ENCODE peak calls at places on chromosomes 12 and 14, in six cellular contexts. U is GM12891, Y is HepG2, T is GM12878, O is K562, E is H1. F is an unnamed sample.

GRCh38 chr12:116150452-116150851 is 127.0 kb downstream of the MED13L start:
- DNase-seq in U (no peak), Y (no peak), T (no peak), O (no peak), E (no peak), F (no peak)

GRCh38 chr12:131009595-131010270 is 56.0 kb downstream of the ADGRD1 start:
- DNase-seq in U (no peak), Y (no peak), T (no peak), O (no peak), E (no peak), F (no peak)

GRCh38 chr12:45008211-45008610 is 42.7 kb downstream of the DBX2 start:
- DNase-seq in U (no peak), Y (no peak), T (no peak), O (no peak), E (no peak), F (no peak)

GRCh38 chr12:120134307-120134980 is 17.9 kb upstream of the RAB35 start:
- DNase-seq in U (no peak), Y (no peak), T (no peak), O (no peak), E (no peak), F (no peak)

GRCh38 chr12:116336542-116337065 is 59.1 kb upstream of the MED13L start:
- DNase-seq in U (peak), Y (no peak), T (peak), O (peak), E (no peak), F (peak)

GRCh38 chr12:42735869-42736361 is 146.4 kb upstream of the PRICKLE1 start:
- DNase-seq in U (no peak), Y (no peak), T (no peak), O (no peak), E (no peak), F (no peak)

GRCh38 chr14:75401356-75401755 is 26.5 kb upstream of the JDP2 start:
- DNase-seq in U (no peak), Y (no peak), T (no peak), O (no peak), E (no peak), F (no peak)

GRCh38 chr12:41917827-41918445 is 226.7 kb downstream of the GXYLT1 start:
- DNase-seq in U (no peak), Y (no peak), T (no peak), O (no peak), E (no peak), F (no peak)

GRCh38 chr12:45419317-45419716 is 203.4 kb downstream of the ANO6 start:
- DNase-seq in U (no peak), Y (no peak), T (no peak), O (no peak), E (no peak), F (no peak)

GRCh38 chr12:54725233-54725843 is 77.2 kb upstream of the DCD start:
- DNase-seq in U (no peak), Y (peak), T (no peak), O (peak), E (no peak), F (no peak)

GRCh38 chr14:63167044-63167443 is 37.2 kb upstream of the RHOJ start:
- DNase-seq in U (no peak), Y (no peak), T (no peak), O (no peak), E (no peak), F (no peak)

GRCh38 chr14:98890556-98891340 is 381.2 kb downstream of the BCL11B start:
- DNase-seq in U (no peak), Y (no peak), T (no peak), O (no peak), E (no peak), F (no peak)

GRCh38 chr14:67240168-67240932 is 885 bp upstream of the PALS1 start:
- DNase-seq in U (no peak), Y (peak), T (no peak), O (peak), E (no peak), F (no peak)

GRCh38 chr12:131735863-131736806 is 25.2 kb downstream of the SFSWAP start:
- DNase-seq in U (no peak), Y (no peak), T (no peak), O (no peak), E (no peak), F (no peak)

GRCh38 chr12:12387521-12387920 is 30.6 kb downstream of the BORCS5 start:
- DNase-seq in U (no peak), Y (no peak), T (no peak), O (peak), E (no peak), F (no peak)

GRCh38 chr12:116303929-116304328 is 26.4 kb upstream of the MED13L start:
- DNase-seq in U (no peak), Y (no peak), T (no peak), O (no peak), E (no peak), F (no peak)

GRCh38 chr14:100868621-100869370 is 34.7 kb downstream of the RTL1 start:
- DNase-seq in U (no peak), Y (no peak), T (no peak), O (no peak), E (no peak), F (no peak)

GRCh38 chr12:121689430-121689829 is 20.0 kb upstream of the MORN3 start:
- DNase-seq in U (no peak), Y (no peak), T (no peak), O (no peak), E (no peak), F (no peak)

GRCh38 chr12:5003025-5003666 is 40.5 kb upstream of the KCNA5 start:
- DNase-seq in U (peak), Y (peak), T (no peak), O (peak), E (peak), F (peak)

GRCh38 chr12:100375023-100375737 is 18.3 kb downstream of the SLC17A8 start:
- DNase-seq in U (no peak), Y (no peak), T (no peak), O (no peak), E (no peak), F (no peak)

GRCh38 chr12:9329019-9329418 is 120.8 kb upstream of the PZP start:
- DNase-seq in U (no peak), Y (no peak), T (no peak), O (no peak), E (no peak), F (no peak)

GRCh38 chr14:61525293-61526011 is 169.9 kb upstream of the HIF1A start:
- DNase-seq in U (no peak), Y (no peak), T (peak), O (peak), E (no peak), F (no peak)

GRCh38 chr12:34295366-34296142 is 273.3 kb downstream of the ALG10 start:
- DNase-seq in U (no peak), Y (no peak), T (no peak), O (no peak), E (no peak), F (no peak)

GRCh38 chr12:32895688-32896437 is 714 bp downstream of the PKP2 start:
- DNase-seq in U (no peak), Y (peak), T (no peak), O (peak), E (no peak), F (no peak)

GRCh38 chr12:75635606-75636444 is 124.4 kb upstream of the KRR1 start:
- DNase-seq in U (no peak), Y (peak), T (no peak), O (peak), E (no peak), F (no peak)

GRCh38 chr14:52269100-52269499 is 1.6 kb downstream of the PTGDR start:
- DNase-seq in U (no peak), Y (no peak), T (no peak), O (no peak), E (no peak), F (no peak)
- TF ChIP-seq POLR2A in U (no peak), Y (no peak), T (no peak), O (no peak), E (no peak), F (no peak)

GRCh38 chr14:91164676-91165075 is 50.8 kb downstream of the DGLUCY start:
- DNase-seq in U (no peak), Y (no peak), T (no peak), O (no peak), E (no peak), F (no peak)
- TF ChIP-seq TAF1 in U (no peak), Y (no peak), T (no peak), O (no peak), E (no peak), F (no peak)

DNA sequence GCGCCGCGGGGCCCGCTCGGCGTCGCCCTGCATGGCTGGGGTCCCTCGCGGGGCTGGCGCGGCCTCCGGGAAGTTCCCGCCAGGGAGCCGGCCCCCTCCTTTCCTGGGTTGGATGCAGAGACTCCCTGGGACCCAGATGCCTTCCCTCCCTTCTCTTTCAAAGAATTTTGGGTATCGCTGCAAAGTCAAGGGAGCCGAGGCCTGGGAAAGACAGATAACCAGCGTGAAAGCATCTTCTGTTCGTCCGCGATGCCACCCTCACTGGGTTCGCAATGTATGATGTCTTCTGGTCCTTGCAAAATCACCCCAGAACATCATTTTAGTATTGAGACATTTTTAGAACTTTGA is 436 bp downstream of the IRAK3 start:
- DNase-seq in U (no peak), Y (no peak), T (no peak), O (no peak), E (no peak), F (no peak)
- TF ChIP-seq POLR2A in U (no peak), Y (no peak), T (no peak), O (no peak), E (no peak), F (no peak)

DNA sequence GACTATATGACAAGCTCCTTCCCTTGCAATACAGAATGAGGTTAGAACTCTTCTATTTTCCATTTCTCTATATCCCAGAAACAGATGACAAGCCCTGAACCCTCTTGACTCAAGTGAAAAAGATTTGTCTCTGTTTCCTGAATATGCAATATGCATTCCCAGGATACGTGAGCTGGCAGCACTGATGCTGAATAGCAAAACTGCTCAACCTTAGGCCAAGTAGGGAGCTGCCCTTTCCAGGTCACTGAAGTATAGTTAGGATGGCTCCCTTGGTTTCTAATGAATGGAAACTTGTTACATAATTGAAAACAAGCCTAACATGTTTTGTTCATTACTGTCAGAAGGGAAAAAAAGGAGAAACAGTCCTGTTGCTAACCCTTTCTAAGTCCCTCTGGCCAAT is 47.9 kb upstream of the PLEKHG7 start:
- DNase-seq in U (no peak), Y (no peak), T (no peak), O (no peak), E (no peak), F (no peak)
- TF ChIP-seq TAF1 in U (no peak), Y (no peak), T (no peak), O (no peak), E (no peak), F (no peak)

DNA sequence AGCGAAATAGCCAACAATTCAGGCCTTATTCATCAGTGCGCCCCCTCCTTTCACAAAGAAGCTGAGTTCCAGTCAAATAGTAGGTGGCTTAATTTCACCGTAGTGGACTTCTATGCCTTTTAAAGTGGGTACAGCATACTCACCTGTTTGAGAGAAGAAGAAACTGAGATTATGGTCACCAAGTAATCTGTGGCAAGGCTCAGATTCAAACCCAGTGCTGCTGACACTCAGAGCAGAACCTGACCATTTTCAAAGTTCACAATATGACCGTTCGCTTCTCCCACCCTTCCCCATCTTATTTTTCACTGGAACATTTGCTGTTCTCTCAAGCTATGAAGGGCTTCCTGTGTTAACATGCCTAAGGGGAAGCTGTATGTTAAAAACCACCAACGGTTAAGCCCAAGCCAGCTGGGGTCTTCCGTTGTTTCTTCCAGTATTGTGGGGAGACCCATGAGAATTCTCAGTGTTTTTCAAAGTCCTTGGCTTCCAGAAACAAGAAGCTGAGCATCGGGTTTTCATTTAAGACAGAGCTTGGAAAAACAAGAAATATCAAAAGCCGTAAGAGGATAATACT is 6.1 kb upstream of the PSMA6 start:
- DNase-seq in U (no peak), Y (no peak), T (no peak), O (no peak), E (no peak), F (no peak)
- TF ChIP-seq POLR2A in U (peak), Y (no peak), T (no peak), O (no peak), E (no peak), F (no peak)

GRCh38 chr12:64895541-64895940 is 71.1 kb downstream of the TBC1D30 start:
- DNase-seq in U (no peak), Y (no peak), T (no peak), O (no peak), E (no peak), F (no peak)
- TF ChIP-seq TAF1 in U (no peak), Y (no peak), T (no peak), O (no peak), E (no peak), F (no peak)

GRCh38 chr14:24100197-24100981 is 6.3 kb downstream of the PCK2 start:
- DNase-seq in U (no peak), Y (no peak), T (no peak), O (no peak), E (no peak), F (no peak)

GRCh38 chr14:24098927-24099813 is 5.1 kb downstream of the PCK2 start:
- DNase-seq in U (no peak), Y (no peak), T (no peak), O (no peak), E (no peak), F (no peak)

GRCh38 chr14:24102357-24103048 is 8.4 kb downstream of the PCK2 start:
- DNase-seq in U (no peak), Y (no peak), T (no peak), O (no peak), E (no peak), F (no peak)

GRCh38 chr14:24103451-24103850 is 9.3 kb downstream of the PCK2 start:
- DNase-seq in U (no peak), Y (no peak), T (no peak), O (no peak), E (no peak), F (no peak)

DNA sequence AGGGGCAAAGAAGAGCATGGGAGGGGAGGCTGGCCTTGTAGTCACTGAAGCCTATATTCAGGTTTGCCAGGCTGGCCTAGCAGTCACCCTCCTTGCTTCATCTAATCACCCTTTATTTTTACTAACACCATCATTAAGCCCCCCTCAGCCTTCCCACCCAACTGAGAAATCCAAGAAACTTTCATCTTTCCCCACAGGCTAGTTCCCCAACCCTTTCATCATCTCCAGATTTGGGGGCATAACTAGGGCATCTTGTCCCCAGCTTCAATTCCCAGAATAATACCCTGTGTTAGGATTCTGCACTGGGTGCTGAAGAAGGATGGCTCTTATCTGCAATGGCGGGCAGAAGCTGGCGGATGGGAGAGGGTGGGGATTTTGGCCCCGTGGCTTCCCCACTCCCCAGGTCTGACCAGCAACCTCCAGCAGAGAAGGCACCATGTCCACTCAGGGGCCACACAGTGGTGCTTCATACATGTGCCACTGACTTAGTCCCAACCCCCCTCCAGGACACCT is 6.9 kb downstream of the PCK2 start:
- DNase-seq in U (no peak), Y (no peak), T (no peak), O (no peak), E (no peak), F (no peak)
- TF ChIP-seq POLR2A in U (no peak), Y (no peak), T (no peak), O (no peak), E (no peak), F (no peak)

DNA sequence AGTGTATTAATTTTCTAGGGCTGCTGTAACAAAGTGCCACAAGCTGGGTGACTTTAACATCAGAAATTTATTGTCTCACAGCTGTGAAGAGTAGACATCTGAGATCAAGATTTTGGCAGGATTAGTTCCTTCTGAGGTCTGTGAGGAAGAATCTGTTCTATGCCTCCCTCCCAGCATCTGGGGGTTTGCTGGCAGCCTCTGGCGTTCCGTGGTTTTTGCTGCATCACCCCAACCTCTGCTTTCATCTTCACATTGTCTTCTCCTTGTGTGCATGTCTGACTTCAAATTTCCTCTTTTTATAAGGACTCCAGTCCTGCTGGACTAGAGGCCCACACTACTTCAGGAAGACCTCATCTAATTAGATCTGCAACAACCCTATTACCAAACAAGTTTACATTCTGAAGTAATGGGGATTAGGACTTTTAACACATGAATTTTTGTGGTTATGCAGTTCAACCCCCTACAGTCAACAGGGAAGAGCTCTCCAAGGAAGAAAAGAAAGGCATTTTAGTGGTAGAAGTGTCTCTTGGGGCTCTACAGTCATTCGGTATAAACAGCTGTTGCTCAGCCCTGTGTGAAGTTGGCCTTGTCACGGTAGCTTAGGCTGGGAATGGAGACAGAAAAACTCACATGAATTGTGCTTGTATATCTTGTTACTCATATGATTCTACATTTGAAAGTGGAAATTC is 89.7 kb downstream of the CAND1 start:
- DNase-seq in U (no peak), Y (no peak), T (no peak), O (no peak), E (no peak), F (no peak)
- TF ChIP-seq TAF1 in U (no peak), Y (no peak), T (no peak), O (no peak), E (no peak), F (no peak)

GRCh38 chr12:10719482-10719881 is 3.6 kb downstream of the YBX3 start:
- DNase-seq in U (no peak), Y (no peak), T (no peak), O (no peak), E (no peak), F (no peak)

GRCh38 chr12:10720974-10721565 is 2.1 kb downstream of the YBX3 start:
- DNase-seq in U (no peak), Y (no peak), T (no peak), O (peak), E (no peak), F (no peak)

GRCh38 chr12:10722905-10723866 is at the start of gene YBX3:
- DNase-seq in U (peak), Y (peak), T (no peak), O (peak), E (no peak), F (peak)

GRCh38 chr12:10721654-10722501 is 1.2 kb downstream of the YBX3 start:
- DNase-seq in U (peak), Y (peak), T (peak), O (peak), E (no peak), F (peak)

GRCh38 chr12:10722502-10722904 is 620 bp downstream of the YBX3 start:
- DNase-seq in U (peak), Y (peak), T (no peak), O (peak), E (no peak), F (peak)
- TF ChIP-seq POLR2A in U (peak), Y (no peak), T (no peak), O (no peak), E (peak), F (peak)

DNA sequence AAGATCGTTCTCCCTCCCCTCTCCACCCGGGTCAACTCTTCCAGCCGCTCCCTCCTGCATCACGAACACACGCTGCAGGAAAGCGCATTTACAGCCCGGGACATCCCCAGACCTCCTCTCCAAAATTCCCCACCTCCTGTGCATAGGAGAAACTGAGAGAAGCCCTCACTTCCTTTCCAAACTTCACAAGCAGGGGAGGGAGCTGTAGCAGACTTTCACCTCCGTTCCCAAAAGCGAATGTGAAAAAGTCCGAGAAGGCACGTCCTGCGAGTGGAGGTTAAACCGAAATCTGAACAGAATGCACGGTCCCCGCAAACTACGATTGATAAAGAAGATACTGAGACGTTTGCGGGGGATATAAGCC is 467 bp downstream of the BCAT1 start:
- DNase-seq in U (no peak), Y (no peak), T (peak), O (peak), E (no peak), F (no peak)
- TF ChIP-seq TAF1 in U (peak), Y (no peak), T (peak), O (no peak), E (no peak), F (peak)